ENCODE peak calls at places on chromosome 17, in four cellular contexts. N, P, M and W are unnamed samples.

GRCh38 chr17:80970762-80971703 is 20.6 kb upstream of the CHMP6 start:
- DNase-seq in P (no peak), M (no peak), N (no peak), W (no peak)

GRCh38 chr17:65407017-65407416 is 154.4 kb downstream of the AXIN2 start:
- DNase-seq in P (no peak), N (no peak), M (no peak), W (no peak)

GRCh38 chr17:80465316-80465974 is 11.0 kb downstream of the NPTX1 start:
- DNase-seq in N (no peak), P (no peak), M (no peak), W (no peak)

GRCh38 chr17:5705081-5705875 is 121.0 kb upstream of the NLRP1 start:
- DNase-seq in P (no peak), N (no peak), M (no peak), W (no peak)

GRCh38 chr17:46958192-46958591 is 20.9 kb downstream of the RPRML start:
- DNase-seq in P (peak; percentile 54), N (no peak), M (no peak), W (no peak)

GRCh38 chr17:77656054-77656453 is 302.4 kb upstream of the TNRC6C start:
- DNase-seq in N (no peak), M (no peak), P (no peak), W (no peak)

GRCh38 chr17:42421479-42422332 is 1.4 kb downstream of the CAVIN1 start:
- DNase-seq in P (no peak), N (no peak), M (no peak), W (no peak)

GRCh38 chr17:35063514-35064223 is at the start of gene RFFL:
- DNase-seq in M (peak; percentile 83), P (peak; percentile 81), N (peak; percentile 93), W (peak; percentile 93)

GRCh38 chr17:80254396-80255241 is 6.0 kb upstream of the RNF213 start:
- DNase-seq in M (peak; percentile 70), P (no peak), N (peak; percentile 83), W (peak; percentile 73)

GRCh38 chr17:61406871-61407210 is 7.2 kb downstream of the TBX2 start:
- DNase-seq in N (no peak), M (no peak), P (no peak), W (no peak)

GRCh38 chr17:56475121-56475520 is 118.4 kb upstream of the NOG start:
- DNase-seq in M (no peak), P (no peak), N (no peak), W (no peak)

GRCh38 chr17:35491417-35491816 is 42.9 kb upstream of the SLFN13 start:
- DNase-seq in N (no peak), M (no peak), P (no peak), W (no peak)

GRCh38 chr17:74373838-74374606 is 6.7 kb downstream of the GPR142 start:
- DNase-seq in N (no peak), P (peak; percentile 63), M (no peak), W (no peak)

GRCh38 chr17:67107811-67108210 is 63.5 kb downstream of the CACNG1 start:
- DNase-seq in M (no peak), P (no peak), N (no peak), W (no peak)

GRCh38 chr17:76271669-76272540 is 6.8 kb downstream of the UBALD2 start:
- DNase-seq in M (peak; percentile 69), N (no peak), P (no peak), W (no peak)

GRCh38 chr17:72976971-72977767 is 115.3 kb downstream of the SLC39A11 start:
- DNase-seq in M (no peak), N (peak; percentile 57), P (no peak), W (no peak)

GRCh38 chr17:78272181-78272913 is 40.9 kb downstream of the TMEM235 start:
- DNase-seq in N (no peak), P (no peak), M (peak; percentile 55), W (no peak)